ENCODE peak calls at places on chromosomes 16 and 17, in eight cellular contexts. One of them, this sample, is unnamed.

GRCh38 chr16:88049561-88050545 is 98.6 kb downstream of the BANP start:
- DNase-seq in CD4-positive, alpha-beta memory T cell: no peak
- DNase-seq in GM12865: no peak
- DNase-seq in lower leg skin: no peak
- DNase-seq in iPS-NIHi11: no peak
- DNase-seq in C1 segment of cervical spinal cord: no peak
- DNase-seq in T-helper 1 cell: no peak
- DNase-seq in pons: no peak
- DNase-seq in this sample: no peak

GRCh38 chr16:68356249-68356918 is 45.6 kb downstream of the PRMT7 start:
- DNase-seq in CD4-positive, alpha-beta memory T cell: peak
- DNase-seq in GM12865: peak
- DNase-seq in lower leg skin: no peak
- DNase-seq in iPS-NIHi11: no peak
- DNase-seq in C1 segment of cervical spinal cord: peak
- DNase-seq in T-helper 1 cell: peak
- DNase-seq in pons: peak
- DNase-seq in this sample: no peak

GRCh38 chr16:70789231-70789926 is 11.6 kb downstream of the VAC14 start:
- DNase-seq in CD4-positive, alpha-beta memory T cell: no peak
- DNase-seq in GM12865: no peak
- DNase-seq in lower leg skin: peak
- DNase-seq in iPS-NIHi11: no peak
- DNase-seq in C1 segment of cervical spinal cord: no peak
- DNase-seq in T-helper 1 cell: no peak
- DNase-seq in pons: no peak
- DNase-seq in this sample: no peak

GRCh38 chr16:50692999-50693781 is at the start of gene NOD2:
- DNase-seq in CD4-positive, alpha-beta memory T cell: peak
- DNase-seq in GM12865: peak
- DNase-seq in lower leg skin: no peak
- DNase-seq in iPS-NIHi11: peak
- DNase-seq in C1 segment of cervical spinal cord: no peak
- DNase-seq in T-helper 1 cell: no peak
- DNase-seq in pons: no peak
- DNase-seq in this sample: no peak

GRCh38 chr17:44911133-44912001 is 3.9 kb downstream of the GFAP start:
- DNase-seq in CD4-positive, alpha-beta memory T cell: peak
- DNase-seq in GM12865: peak
- DNase-seq in lower leg skin: no peak
- DNase-seq in iPS-NIHi11: peak
- DNase-seq in C1 segment of cervical spinal cord: peak
- DNase-seq in T-helper 1 cell: peak
- DNase-seq in pons: peak
- DNase-seq in this sample: peak

GRCh38 chr17:32161506-32162365 is 19.4 kb downstream of the RHOT1 start:
- DNase-seq in CD4-positive, alpha-beta memory T cell: no peak
- DNase-seq in GM12865: no peak
- DNase-seq in lower leg skin: no peak
- DNase-seq in iPS-NIHi11: no peak
- DNase-seq in C1 segment of cervical spinal cord: no peak
- DNase-seq in T-helper 1 cell: no peak
- DNase-seq in pons: no peak
- DNase-seq in this sample: no peak

GRCh38 chr17:41367426-41368075 is 2.1 kb downstream of the KRT33B start:
- DNase-seq in CD4-positive, alpha-beta memory T cell: no peak
- DNase-seq in GM12865: no peak
- DNase-seq in lower leg skin: no peak
- DNase-seq in iPS-NIHi11: no peak
- DNase-seq in C1 segment of cervical spinal cord: no peak
- DNase-seq in T-helper 1 cell: no peak
- DNase-seq in pons: no peak
- DNase-seq in this sample: no peak

GRCh38 chr16:1876468-1876867 is 4.5 kb upstream of the MEIOB start:
- DNase-seq in CD4-positive, alpha-beta memory T cell: no peak
- DNase-seq in GM12865: peak
- DNase-seq in lower leg skin: no peak
- DNase-seq in iPS-NIHi11: no peak
- DNase-seq in C1 segment of cervical spinal cord: no peak
- DNase-seq in T-helper 1 cell: peak
- DNase-seq in pons: no peak
- DNase-seq in this sample: no peak

GRCh38 chr17:47687748-47688147 is 6.2 kb upstream of the TBKBP1 start:
- DNase-seq in CD4-positive, alpha-beta memory T cell: no peak
- DNase-seq in GM12865: no peak
- DNase-seq in lower leg skin: no peak
- DNase-seq in iPS-NIHi11: peak
- DNase-seq in C1 segment of cervical spinal cord: no peak
- DNase-seq in T-helper 1 cell: no peak
- DNase-seq in pons: peak
- DNase-seq in this sample: no peak

GRCh38 chr17:4782652-4783051 is 3.5 kb downstream of the VMO1 start:
- DNase-seq in CD4-positive, alpha-beta memory T cell: no peak
- DNase-seq in GM12865: no peak
- DNase-seq in lower leg skin: no peak
- DNase-seq in iPS-NIHi11: no peak
- DNase-seq in C1 segment of cervical spinal cord: no peak
- DNase-seq in T-helper 1 cell: peak
- DNase-seq in pons: no peak
- DNase-seq in this sample: no peak

GRCh38 chr16:16120382-16121184 is 102.7 kb downstream of the ABCC6 start:
- DNase-seq in CD4-positive, alpha-beta memory T cell: no peak
- DNase-seq in GM12865: no peak
- DNase-seq in lower leg skin: no peak
- DNase-seq in iPS-NIHi11: no peak
- DNase-seq in C1 segment of cervical spinal cord: peak
- DNase-seq in T-helper 1 cell: no peak
- DNase-seq in pons: peak
- DNase-seq in this sample: no peak

GRCh38 chr16:727291-727977 is 528 bp downstream of the HAGHL start:
- DNase-seq in CD4-positive, alpha-beta memory T cell: no peak
- DNase-seq in GM12865: peak
- DNase-seq in lower leg skin: no peak
- DNase-seq in iPS-NIHi11: no peak
- DNase-seq in C1 segment of cervical spinal cord: no peak
- DNase-seq in T-helper 1 cell: no peak
- DNase-seq in pons: no peak
- DNase-seq in this sample: no peak

GRCh38 chr16:89449726-89450335 is 40.5 kb downstream of the ANKRD11 start:
- DNase-seq in CD4-positive, alpha-beta memory T cell: no peak
- DNase-seq in GM12865: peak
- DNase-seq in lower leg skin: no peak
- DNase-seq in iPS-NIHi11: no peak
- DNase-seq in C1 segment of cervical spinal cord: no peak
- DNase-seq in T-helper 1 cell: no peak
- DNase-seq in pons: no peak
- DNase-seq in this sample: no peak

GRCh38 chr16:4465977-4466779 is 8.2 kb downstream of the NMRAL1 start:
- DNase-seq in CD4-positive, alpha-beta memory T cell: peak
- DNase-seq in GM12865: no peak
- DNase-seq in lower leg skin: no peak
- DNase-seq in iPS-NIHi11: no peak
- DNase-seq in C1 segment of cervical spinal cord: no peak
- DNase-seq in T-helper 1 cell: peak
- DNase-seq in pons: no peak
- DNase-seq in this sample: no peak

GRCh38 chr16:58459344-58460218 is 40.4 kb upstream of the NDRG4 start:
- DNase-seq in CD4-positive, alpha-beta memory T cell: no peak
- DNase-seq in GM12865: no peak
- DNase-seq in lower leg skin: peak
- DNase-seq in iPS-NIHi11: no peak
- DNase-seq in C1 segment of cervical spinal cord: no peak
- DNase-seq in T-helper 1 cell: peak
- DNase-seq in pons: no peak
- DNase-seq in this sample: no peak

GRCh38 chr16:1772908-1773702 is at the start of gene MRPS34:
- DNase-seq in CD4-positive, alpha-beta memory T cell: peak
- DNase-seq in GM12865: peak
- DNase-seq in lower leg skin: no peak
- DNase-seq in iPS-NIHi11: peak
- DNase-seq in C1 segment of cervical spinal cord: peak
- DNase-seq in T-helper 1 cell: peak
- DNase-seq in pons: peak
- DNase-seq in this sample: peak

GRCh38 chr17:40058151-40058784 is 4.1 kb upstream of the MED24 start:
- DNase-seq in CD4-positive, alpha-beta memory T cell: no peak
- DNase-seq in GM12865: no peak
- DNase-seq in lower leg skin: no peak
- DNase-seq in iPS-NIHi11: no peak
- DNase-seq in C1 segment of cervical spinal cord: no peak
- DNase-seq in T-helper 1 cell: no peak
- DNase-seq in pons: no peak
- DNase-seq in this sample: no peak

GRCh38 chr17:63479495-63480184 is 2.8 kb downstream of the ACE start:
- DNase-seq in CD4-positive, alpha-beta memory T cell: no peak
- DNase-seq in GM12865: no peak
- DNase-seq in lower leg skin: no peak
- DNase-seq in iPS-NIHi11: no peak
- DNase-seq in C1 segment of cervical spinal cord: no peak
- DNase-seq in T-helper 1 cell: no peak
- DNase-seq in pons: no peak
- DNase-seq in this sample: peak

GRCh38 chr17:7340179-7340578 is 3.9 kb downstream of the ACAP1 start:
- DNase-seq in CD4-positive, alpha-beta memory T cell: no peak
- DNase-seq in GM12865: no peak
- DNase-seq in lower leg skin: no peak
- DNase-seq in iPS-NIHi11: no peak
- DNase-seq in C1 segment of cervical spinal cord: no peak
- DNase-seq in T-helper 1 cell: no peak
- DNase-seq in pons: no peak
- DNase-seq in this sample: no peak

GRCh38 chr17:57296231-57296630 is 39.9 kb downstream of the MSI2 start:
- DNase-seq in CD4-positive, alpha-beta memory T cell: no peak
- DNase-seq in GM12865: no peak
- DNase-seq in lower leg skin: no peak
- DNase-seq in iPS-NIHi11: no peak
- DNase-seq in C1 segment of cervical spinal cord: no peak
- DNase-seq in T-helper 1 cell: no peak
- DNase-seq in pons: no peak
- DNase-seq in this sample: no peak

GRCh38 chr16:87791295-87792204 is 25.8 kb upstream of the KLHDC4 start:
- DNase-seq in CD4-positive, alpha-beta memory T cell: no peak
- DNase-seq in GM12865: no peak
- DNase-seq in lower leg skin: no peak
- DNase-seq in iPS-NIHi11: no peak
- DNase-seq in C1 segment of cervical spinal cord: peak
- DNase-seq in T-helper 1 cell: no peak
- DNase-seq in pons: peak
- DNase-seq in this sample: no peak

GRCh38 chr16:54928421-54929089 is 2.1 kb upstream of the IRX5 start:
- DNase-seq in CD4-positive, alpha-beta memory T cell: peak
- DNase-seq in GM12865: peak
- DNase-seq in lower leg skin: peak
- DNase-seq in iPS-NIHi11: peak
- DNase-seq in C1 segment of cervical spinal cord: peak
- DNase-seq in T-helper 1 cell: peak
- DNase-seq in pons: peak
- DNase-seq in this sample: no peak

GRCh38 chr17:15981646-15982580 is 17.6 kb downstream of the ZSWIM7 start:
- DNase-seq in CD4-positive, alpha-beta memory T cell: no peak
- DNase-seq in GM12865: no peak
- DNase-seq in lower leg skin: no peak
- DNase-seq in iPS-NIHi11: no peak
- DNase-seq in C1 segment of cervical spinal cord: no peak
- DNase-seq in T-helper 1 cell: no peak
- DNase-seq in pons: no peak
- DNase-seq in this sample: no peak

This sample was measured in CD14-positive monocyte.